ENCODE peak calls at places on chromosomes 7 and 10, in eight cellular contexts. G is psoas muscle; K is testis; R is CD4-positive, alpha-beta memory T cell; P is WERI-Rb-1; H is heart right ventricle; Q is OCI-LY7; V is brain microvascular endothelial cell. C is an unnamed sample. For H3K36me3, the result is how much of the 10 kb centered on the place peaks cover.

GRCh38 chr7:153445641-153446040 is 606.6 kb upstream of the DPP6 start:
- DNase-seq in K (no peak), V (no peak), G (no peak), P (no peak), H (no peak), Q (no peak), R (no peak), C (no peak)

GRCh38 chr7:50330701-50331100 is 26.2 kb downstream of the IKZF1 start:
- DNase-seq in P (no peak), R (peak), V (no peak), K (no peak), H (no peak), G (no peak), Q (peak), C (no peak)

GRCh38 chr10:68301790-68302502 is 29.9 kb upstream of the HNRNPH3 start:
- DNase-seq in G (no peak), P (no peak), K (no peak), V (peak), Q (peak), R (no peak), H (no peak), C (no peak)

GRCh38 chr10:25696013-25696708 is 237.9 kb upstream of the MYO3A start:
- DNase-seq in V (no peak), H (no peak), K (no peak), P (peak), R (no peak), Q (no peak), G (no peak), C (no peak)

GRCh38 chr10:27857616-27858015 is 112.0 kb upstream of the MKX start:
- DNase-seq in G (no peak), R (no peak), P (no peak), H (no peak), K (no peak), Q (no peak), V (no peak), C (no peak)

GRCh38 chr7:132650498-132650897 is 74.2 kb upstream of the PLXNA4 start:
- DNase-seq in G (no peak), Q (no peak), R (no peak), H (no peak), V (peak), P (no peak), K (no peak), C (no peak)

GRCh38 chr10:119940487-119940886 is 48.0 kb downstream of the SEC23IP start:
- DNase-seq in H (no peak), V (peak), Q (no peak), R (no peak), P (no peak), K (no peak), G (no peak), C (no peak)

GRCh38 chr7:30321992-30322637 is 37.7 kb downstream of the ZNRF2 start:
- DNase-seq in G (no peak), H (peak), V (no peak), P (no peak), K (no peak), R (no peak), Q (peak), C (no peak)

GRCh38 chr10:5557040-5557721 is 32.4 kb downstream of the CALML3 start:
- DNase-seq in K (no peak), R (no peak), V (no peak), H (no peak), Q (no peak), G (no peak), P (no peak), C (no peak)

GRCh38 chr10:89384474-89385324 is 6.8 kb downstream of the IFIT1B start:
- DNase-seq in R (no peak), Q (no peak), K (no peak), P (no peak), H (no peak), G (no peak), V (no peak), C (no peak)

GRCh38 chr10:34768261-34768971 is 46.7 kb downstream of the PARD3 start:
- DNase-seq in V (no peak), Q (no peak), R (no peak), H (peak), K (peak), P (no peak), G (peak), C (peak)

GRCh38 chr7:130377178-130377577 is 3.1 kb upstream of the CPA1 start:
- DNase-seq in Q (no peak), V (peak), R (no peak), K (no peak), G (no peak), H (no peak), P (no peak), C (no peak)

GRCh38 chr10:108787932-108788331 is 1135.4 kb downstream of the XPNPEP1 start:
- DNase-seq in G (no peak), R (no peak), P (no peak), V (no peak), H (no peak), K (no peak), Q (no peak), C (no peak)

GRCh38 chr10:87670591-87670990 is 10.9 kb downstream of the PAPSS2 start:
- DNase-seq in K (no peak), P (no peak), V (no peak), G (no peak), Q (no peak), H (no peak), R (no peak), C (no peak)

GRCh38 chr7:1883031-1883761 is 213.1 kb downstream of the ELFN1 start:
- DNase-seq in Q (no peak), K (no peak), H (no peak), V (peak), G (no peak), P (no peak), R (peak), C (peak)

GRCh38 chr7:304574-305409 is 14.8 kb downstream of the FOXL3 start:
- DNase-seq in V (no peak), R (no peak), G (no peak), P (no peak), H (no peak), Q (no peak), K (no peak), C (no peak)

GRCh38 chr10:13100349-13101294 is 659 bp downstream of the OPTN start:
- DNase-seq in R (peak), Q (no peak), H (no peak), V (peak), G (peak), K (peak), P (peak), C (peak)

GRCh38 chr7:149188637-149189259 is 6.6 kb upstream of the ZNF282 start:
- DNase-seq in K (no peak), V (no peak), G (no peak), H (no peak), R (no peak), P (no peak), Q (no peak), C (no peak)

GRCh38 chr10:88062385-88062784 is 199.0 kb downstream of the PTEN start:
- DNase-seq in V (no peak), R (no peak), G (no peak), K (no peak), H (peak), P (no peak), Q (no peak), C (no peak)

GRCh38 chr7:136600475-136600874 is 268.0 kb upstream of the CHRM2 start:
- DNase-seq in P (no peak), Q (no peak), H (no peak), V (no peak), G (no peak), K (no peak), R (no peak), C (no peak)

GRCh38 chr7:47091141-47091540 is 490.8 kb downstream of the TNS3 start:
- DNase-seq in H (no peak), G (no peak), K (no peak), R (no peak), Q (no peak), V (peak), P (no peak), C (no peak)

GRCh38 chr7:35555934-35556333 is 139.0 kb downstream of the HERPUD2 start:
- DNase-seq in V (no peak), K (no peak), Q (no peak), P (no peak), R (no peak), H (no peak), G (no peak), C (no peak)

GRCh38 chr10:36602374-36602773 is 523.0 kb upstream of the ANKRD30A start:
- DNase-seq in H (no peak), R (no peak), V (no peak), G (no peak), Q (no peak), P (no peak), K (no peak), C (no peak)

GRCh38 chr10:60820093-60820769 is 42.0 kb downstream of the CDK1 start:
- DNase-seq in H (no peak), V (peak), G (no peak), P (no peak), K (no peak), Q (no peak), R (no peak), C (no peak)

GRCh38 chr10:117163061-117163953 is 25.2 kb upstream of the VAX1 start:
- DNase-seq in K (no peak), H (no peak), P (peak), V (no peak), R (no peak), G (no peak), Q (no peak), C (no peak)

GRCh38 chr10:77710759-77711682 is 73.4 kb upstream of the KCNMA1 start:
- DNase-seq in V (peak), Q (peak), K (peak), R (peak), H (peak), P (peak), G (peak), C (peak)

GRCh38 chr7:129779602-129780256 is 168.2 kb downstream of the NRF1 start:
- DNase-seq in H (no peak), G (no peak), Q (peak), P (no peak), K (no peak), V (no peak), R (no peak), C (peak)

GRCh38 chr7:5177060-5177459 is 13.0 kb upstream of the WIPI2 start:
- DNase-seq in H (peak), R (no peak), P (peak), Q (no peak), K (peak), V (peak), G (peak), C (peak)

GRCh38 chr10:18658301-18658991 is 785 bp upstream of the ARL5B start:
- DNase-seq in Q (peak), K (peak), P (no peak), V (no peak), H (peak), G (peak), R (peak), C (no peak)

GRCh38 chr10:71975891-71976725 is 11.9 kb downstream of the CHST3 start:
- DNase-seq in V (peak), K (peak), P (peak), Q (no peak), G (peak), H (no peak), R (no peak), C (no peak)

GRCh38 chr7:2046581-2047271 is 186.0 kb downstream of the MAD1L1 start:
- DNase-seq in G (peak), R (no peak), H (no peak), V (no peak), Q (no peak), K (no peak), P (peak), C (peak)

GRCh38 chr7:117750612-117751563 is 122.4 kb downstream of the CTTNBP2 start:
- DNase-seq in Q (peak), H (no peak), V (no peak), R (no peak), P (no peak), G (no peak), K (no peak), C (no peak)

GRCh38 chr7:6636741-6637543 is at the start of gene ZNF316:
- DNase-seq in Q (peak), V (no peak), K (peak), R (no peak), P (peak), H (peak), G (peak), C (peak)

GRCh38 chr10:117543245-117543998 is 876 bp downstream of the EMX2 start:
- DNase-seq in R (no peak), K (no peak), P (peak), G (peak), Q (no peak), H (no peak), V (peak), C (no peak)

DNA sequence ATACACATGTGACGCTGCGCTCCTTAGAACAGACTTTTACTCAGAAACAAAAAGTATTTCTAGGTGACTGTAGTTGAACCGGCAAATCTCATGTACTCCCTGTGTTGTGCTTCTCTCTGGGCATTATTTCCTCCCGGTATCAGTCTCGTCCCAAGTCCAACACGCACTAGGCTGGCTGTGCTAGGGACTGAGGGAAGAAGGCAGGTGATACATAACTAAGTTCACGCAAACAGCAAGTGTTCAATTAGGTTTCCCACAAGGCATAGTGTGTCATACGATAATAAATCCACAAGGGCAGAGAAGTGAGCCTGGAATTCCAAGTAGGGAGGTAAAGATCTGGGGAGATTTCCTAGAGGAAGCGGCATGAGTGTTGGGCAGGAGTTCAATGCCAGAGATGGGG is 20.4 kb downstream of the FAM53B start:
- DNase-seq in H (no peak), K (no peak), G (no peak), V (no peak), Q (no peak), R (no peak), P (no peak), C (no peak)
- H3K4me3 ChIP-seq in H (no peak), K (no peak), G (peak), V (no peak), Q (no peak), R (no peak), P (no peak), C (no peak)

DNA sequence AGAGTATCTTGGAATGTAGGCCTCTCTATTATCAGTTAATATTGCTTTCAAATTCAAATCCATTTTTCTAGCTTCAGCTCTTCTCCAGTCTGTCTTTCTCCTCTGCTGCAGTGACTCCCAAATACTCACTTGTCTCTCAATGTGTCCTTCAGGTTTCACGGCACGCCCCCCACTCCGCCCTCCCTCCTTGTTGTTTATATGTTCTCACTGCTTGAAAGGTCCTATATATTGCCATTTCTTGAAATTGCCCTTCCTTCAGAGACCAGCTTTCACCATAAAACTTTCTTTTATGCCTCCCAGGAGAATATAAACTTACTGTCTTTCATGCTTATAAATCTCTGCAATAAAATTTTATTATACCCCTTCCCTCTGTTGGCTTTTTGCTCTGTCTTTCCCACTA is 668.2 kb downstream of the CCSER2 start:
- DNase-seq in K (no peak), Q (no peak), P (no peak), H (no peak), G (no peak), V (no peak), R (no peak), C (no peak)
- H3K27ac ChIP-seq in K (no peak), Q (no peak), P (no peak), H (no peak), G (no peak), V (no peak), R (no peak), C (no peak)

GRCh38 chr10:63169063-63169462 is 35.9 kb downstream of the NRBF2 start:
- DNase-seq in K (no peak), G (no peak), P (no peak), Q (no peak), H (no peak), R (no peak), V (no peak), C (no peak)

GRCh38 chr10:63171926-63172325 is 38.8 kb downstream of the NRBF2 start:
- DNase-seq in G (no peak), V (no peak), K (no peak), P (no peak), Q (no peak), H (no peak), R (no peak), C (no peak)

GRCh38 chr10:63171255-63171654 is 38.1 kb downstream of the NRBF2 start:
- DNase-seq in K (no peak), H (no peak), R (no peak), V (no peak), Q (no peak), P (no peak), G (no peak), C (no peak)

GRCh38 chr10:63166742-63167258 is 33.7 kb downstream of the NRBF2 start:
- DNase-seq in G (no peak), P (peak), R (peak), H (peak), V (peak), K (no peak), Q (peak), C (no peak)

DNA sequence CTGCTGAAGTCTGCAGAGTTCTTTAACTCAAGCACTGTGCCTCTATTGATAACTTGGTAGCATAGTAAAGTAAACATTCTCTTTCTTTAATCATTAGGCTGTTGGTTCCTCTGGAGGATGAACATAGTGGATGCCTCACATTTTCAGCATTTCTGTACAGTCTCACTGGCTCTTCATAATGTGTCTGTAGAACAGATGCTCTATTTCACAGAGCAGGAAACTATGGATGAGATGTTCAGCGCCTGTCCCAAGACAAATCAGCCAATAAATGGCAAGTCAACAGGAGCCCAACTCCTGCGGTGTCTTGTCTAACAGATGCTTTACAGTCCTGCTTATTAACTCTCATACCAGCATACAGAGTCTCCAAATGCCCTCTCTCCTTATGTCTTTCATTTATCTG is 36.5 kb downstream of the NRBF2 start:
- DNase-seq in R (no peak), V (no peak), K (no peak), Q (no peak), P (no peak), H (no peak), G (no peak), C (no peak)
- H3K36me3 ChIP-seq in R (under half), V (under half), K (under half), Q (half or more), P (under half), H (under half), G (under half), C (under half)

GRCh38 chr10:101031128-101031795 is at the start of the genes PDZD7 and SFXN3:
- DNase-seq in G (peak), P (peak), V (peak), H (peak), R (peak), K (peak), Q (peak), C (peak)
- H3K4me3 ChIP-seq in G (peak), P (peak), V (peak), H (peak), R (peak), K (peak), Q (peak), C (peak)

GRCh38 chr7:112080974-112081373 is 125.2 kb downstream of the DOCK4 start:
- DNase-seq in Q (peak), V (peak), P (no peak), G (no peak), R (no peak), H (no peak), K (peak), C (peak)

GRCh38 chr7:112081778-112082177 is 124.4 kb downstream of the DOCK4 start:
- DNase-seq in V (no peak), Q (no peak), R (no peak), G (no peak), K (no peak), P (no peak), H (no peak), C (no peak)

GRCh38 chr7:112084506-112084905 is 121.7 kb downstream of the DOCK4 start:
- DNase-seq in H (no peak), K (no peak), V (peak), G (no peak), R (no peak), P (no peak), Q (no peak), C (no peak)

GRCh38 chr7:112086496-112087254 is 119.5 kb downstream of the DOCK4 start:
- DNase-seq in R (no peak), Q (no peak), K (no peak), V (no peak), H (no peak), G (no peak), P (no peak), C (no peak)

GRCh38 chr7:112083776-112084175 is 122.4 kb downstream of the DOCK4 start:
- DNase-seq in P (no peak), G (no peak), V (no peak), R (no peak), K (no peak), Q (no peak), H (no peak), C (no peak)
- H3K27ac ChIP-seq in P (no peak), G (no peak), V (peak), R (no peak), K (no peak), Q (no peak), H (peak), C (peak)

C was measured in left lung.